ENCODE peak calls at places on chromosomes 7 and 10, in eight cellular contexts. I, P, H, U, D, E, Y and J are unnamed samples.
A peak's percentile ranks its signal among the peaks of the same experiment; 100 is the strongest.

GRCh38 chr7:51123322-51124021 is 193.1 kb downstream of the COBL start:
- DNase-seq in I (no peak), U (no peak), Y (no peak), E (no peak), D (no peak), H (no peak), P (no peak), J (no peak)

GRCh38 chr7:70694909-70695803 is 436.8 kb upstream of the GALNT17 start:
- DNase-seq in P (no peak), H (peak; percentile 87), E (no peak), D (peak; percentile 25), I (no peak), U (no peak), Y (no peak), J (peak; percentile 37)

GRCh38 chr7:140232959-140233649 is 56.3 kb upstream of the KDM7A start:
- DNase-seq in U (no peak), D (no peak), H (no peak), E (no peak), P (no peak), I (peak; percentile 52), Y (peak; percentile 70), J (no peak)

GRCh38 chr7:67786021-67786420 is 789.4 kb downstream of the TYW1 start:
- DNase-seq in D (no peak), E (no peak), H (no peak), U (no peak), P (no peak), I (no peak), Y (no peak), J (no peak)

GRCh38 chr7:135775230-135775629 is 26.6 kb upstream of the FAM180A start:
- DNase-seq in D (no peak), P (no peak), U (no peak), H (no peak), E (no peak), I (no peak), Y (no peak), J (no peak)

GRCh38 chr7:157825325-157825724 is 488.5 kb downstream of the DNAJB6 start:
- DNase-seq in E (no peak), U (no peak), H (no peak), P (no peak), D (no peak), I (no peak), Y (no peak), J (no peak)

GRCh38 chr7:73681031-73681430 is 2.2 kb downstream of the DNAJC30 start:
- DNase-seq in H (no peak), P (no peak), Y (no peak), U (no peak), I (no peak), E (no peak), D (no peak), J (no peak)

GRCh38 chr7:12942599-12942998 is 255.2 kb downstream of the ARL4A start:
- DNase-seq in I (peak; percentile 92), P (no peak), Y (no peak), D (no peak), U (no peak), E (no peak), H (no peak), J (no peak)

GRCh38 chr10:89414879-89415821 is 782 bp downstream of the IFIT5 start:
- DNase-seq in D (peak; percentile 47), H (peak; percentile 89), Y (no peak), E (peak; percentile 31), U (peak; percentile 76), I (no peak), P (peak; percentile 45), J (peak; percentile 52)

GRCh38 chr10:104324931-104325330 is 13.3 kb downstream of the ITPRIP start:
- DNase-seq in U (peak; percentile 48), E (peak; percentile 2), Y (no peak), D (no peak), P (no peak), H (no peak), I (no peak), J (no peak)

GRCh38 chr7:17774248-17774647 is 166.0 kb downstream of the SNX13 start:
- DNase-seq in E (no peak), P (no peak), I (no peak), Y (no peak), D (no peak), H (no peak), U (no peak), J (no peak)

GRCh38 chr10:86306628-86307278 is 59.8 kb downstream of the GRID1 start:
- DNase-seq in E (no peak), U (no peak), Y (no peak), D (no peak), H (no peak), I (peak; percentile 7), P (no peak), J (no peak)

GRCh38 chr10:34827087-34827766 is 12.1 kb upstream of the PARD3 start:
- DNase-seq in D (no peak), U (no peak), H (no peak), E (no peak), Y (no peak), P (no peak), I (no peak), J (no peak)

GRCh38 chr10:100872034-100872791 is 40.5 kb upstream of the SLF2 start:
- DNase-seq in I (no peak), E (no peak), P (no peak), Y (no peak), U (no peak), H (no peak), D (peak; percentile 17), J (no peak)

GRCh38 chr7:27899601-27900000 is 159.6 kb downstream of the TAX1BP1 start:
- DNase-seq in P (no peak), U (no peak), I (no peak), E (no peak), Y (no peak), D (no peak), H (no peak), J (no peak)

GRCh38 chr7:14754631-14755030 is 147.9 kb downstream of the DGKB start:
- DNase-seq in P (no peak), H (no peak), E (no peak), I (no peak), D (no peak), U (no peak), Y (no peak), J (no peak)

GRCh38 chr7:128922496-128923410 is 12.2 kb upstream of the KCP start:
- DNase-seq in Y (no peak), H (peak; percentile 24), U (peak; percentile 40), D (peak; percentile 5), I (no peak), P (no peak), E (no peak), J (no peak)

GRCh38 chr10:50469288-50469687 is 154.5 kb downstream of the SGMS1 start:
- DNase-seq in U (no peak), D (no peak), I (no peak), E (no peak), P (no peak), Y (no peak), H (no peak), J (no peak)

GRCh38 chr10:27745719-27746363 is at the start of gene MKX:
- DNase-seq in H (peak; percentile 91), E (no peak), U (peak; percentile 87), P (peak; percentile 44), Y (no peak), D (peak; percentile 37), I (no peak), J (peak; percentile 91)

GRCh38 chr10:36188054-36188453 is 546.0 kb upstream of the FZD8 start:
- DNase-seq in D (no peak), U (no peak), E (no peak), H (no peak), I (no peak), P (no peak), Y (no peak), J (no peak)

GRCh38 chr7:78083466-78084120 is 285.0 kb downstream of the PHTF2 start:
- DNase-seq in E (no peak), Y (no peak), P (no peak), U (no peak), D (no peak), I (no peak), H (no peak), J (no peak)

DNA sequence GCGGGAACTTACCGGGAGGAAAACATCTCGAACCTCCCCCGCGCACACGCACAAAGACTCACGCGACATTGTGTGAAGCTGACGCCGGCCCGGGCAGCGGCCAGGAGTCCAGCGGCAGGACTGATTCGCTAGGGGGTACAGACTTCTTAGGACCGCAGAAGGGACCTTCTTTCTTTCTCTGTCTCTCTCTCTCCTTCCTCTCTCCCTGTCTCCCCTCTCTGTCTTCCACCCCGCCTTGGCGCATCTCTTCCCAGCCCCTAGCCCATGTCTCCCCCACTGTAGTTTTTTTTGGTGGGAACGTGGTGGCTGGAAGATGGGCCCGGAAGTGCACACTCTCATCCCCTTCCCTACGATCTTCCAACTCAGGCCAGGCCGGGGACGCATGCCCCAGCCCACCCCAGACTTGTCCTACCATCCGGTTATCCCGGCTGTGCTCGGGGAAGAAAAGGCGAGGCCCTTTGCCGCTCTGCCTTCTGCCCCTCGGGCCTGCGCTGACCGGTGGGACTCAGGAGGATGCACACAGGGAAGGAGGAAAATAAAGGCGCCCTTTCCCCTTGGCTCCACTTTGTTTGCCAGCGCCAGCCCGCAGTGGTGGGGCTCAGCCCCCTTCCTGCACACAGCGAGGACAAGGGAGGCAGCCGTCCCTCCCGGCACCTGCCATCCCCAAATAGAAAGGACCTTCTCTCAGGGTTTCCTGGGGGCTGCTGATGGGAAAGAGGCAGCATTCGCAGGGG is 1.4 kb downstream of the EN2 start:
- DNase-seq in P (no peak), D (no peak), Y (no peak), E (no peak), U (no peak), I (no peak), H (no peak), J (no peak)
- H3K27me3 ChIP-seq in P (peaks cover 96% of the 10 kb centered on the region), D (peaks cover 96% of the 10 kb centered on the region), Y (peaks cover 32% of the 10 kb centered on the region), E (no peaks in the 10 kb centered on the region), U (peaks cover 97% of the 10 kb centered on the region), I (peaks cover 77% of the 10 kb centered on the region), H (peaks cover 88% of the 10 kb centered on the region), J (no peaks in the 10 kb centered on the region)

DNA sequence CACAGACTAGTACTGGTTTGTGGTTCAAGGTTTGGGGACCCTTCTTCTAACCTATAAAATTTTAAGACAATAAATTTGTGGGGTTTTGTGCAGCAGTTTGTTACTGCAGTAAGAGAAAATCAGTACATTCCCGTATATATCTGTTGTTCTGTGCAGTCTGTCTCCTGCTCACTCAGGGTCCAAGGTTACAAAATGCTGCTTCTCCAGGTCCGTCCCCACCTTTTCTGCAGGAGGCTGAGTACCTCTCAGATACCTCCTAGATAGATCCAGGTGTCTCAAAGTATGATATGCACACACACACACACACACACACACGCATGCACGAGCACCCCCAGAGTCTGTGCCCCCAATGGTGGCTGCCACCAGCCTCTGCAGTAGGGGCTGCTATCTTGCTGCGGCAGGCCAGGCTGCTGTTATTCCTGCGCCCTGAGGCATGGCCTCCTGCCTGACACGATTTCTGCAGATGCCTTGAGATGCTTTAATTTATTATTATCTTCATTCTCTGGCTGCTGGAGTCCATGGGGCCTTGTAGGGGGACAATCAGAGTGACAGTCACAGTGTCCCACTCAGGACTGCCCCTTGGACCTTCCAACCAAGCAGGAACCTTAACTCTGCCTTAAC is 25.2 kb upstream of the ASL start:
- DNase-seq in E (no peak), U (no peak), H (no peak), D (no peak), P (no peak), I (no peak), Y (no peak), J (no peak)
- H3K4me1 ChIP-seq in E (no peaks in the 10 kb centered on the region), U (no peaks in the 10 kb centered on the region), H (peaks cover 8% of the 10 kb centered on the region), D (no peaks in the 10 kb centered on the region), P (peaks cover 14% of the 10 kb centered on the region), I (peaks cover 40% of the 10 kb centered on the region), Y (peaks cover 15% of the 10 kb centered on the region), J (peaks cover 2% of the 10 kb centered on the region)

GRCh38 chr7:159328096-159328495 is 183.4 kb upstream of the VIPR2 start:
- DNase-seq in P (no peak), Y (no peak), I (no peak), U (no peak), E (no peak), H (no peak), D (no peak), J (no peak)
- TF ChIP-seq EP300 in P (no peak), Y (no peak), I (no peak), U (no peak), E (no peak), H (no peak), D (no peak), J (no peak)

GRCh38 chr10:47020491-47020890 is 109.3 kb downstream of the PTPN20 start:
- DNase-seq in I (no peak), P (peak; percentile 22), D (no peak), Y (no peak), H (no peak), E (no peak), U (no peak), J (no peak)
- H3K27me3 ChIP-seq in I (peaks cover 15% of the 10 kb centered on the region), P (no peaks in the 10 kb centered on the region), D (no peaks in the 10 kb centered on the region), Y (no peaks in the 10 kb centered on the region), H (no peaks in the 10 kb centered on the region), E (no peaks in the 10 kb centered on the region), U (no peaks in the 10 kb centered on the region), J (no peaks in the 10 kb centered on the region)